ENCODE peak calls at places on chromosomes 5 and 9, in seven cellular contexts. H is prostate gland, T is HepG2, I is SK-N-SH, K is sigmoid colon, B is H1, L is Panc1. J is an unnamed sample.

GRCh38 chr9:131734165-131734610 is 5.7 kb downstream of the RAPGEF1 start:
- DNase-seq in H (no peak), T (no peak), I (peak), K (no peak), B (no peak), L (no peak), J (peak)

GRCh38 chr9:18490591-18491370 is 16.8 kb downstream of the ADAMTSL1 start:
- DNase-seq in H (no peak), T (no peak), I (no peak), K (no peak), B (no peak), L (peak), J (no peak)

GRCh38 chr5:138440226-138441073 is 1.6 kb downstream of the REEP2 start:
- DNase-seq in H (no peak), T (no peak), I (peak), K (no peak), B (no peak), L (no peak), J (no peak)

GRCh38 chr5:112077180-112077579 is 320.2 kb upstream of the NREP start:
- DNase-seq in H (no peak), T (no peak), I (no peak), K (no peak), B (no peak), L (no peak), J (no peak)

GRCh38 chr9:137750563-137750962 is 127.0 kb upstream of the CACNA1B start:
- DNase-seq in H (no peak), T (no peak), I (no peak), K (no peak), B (no peak), L (no peak), J (no peak)

GRCh38 chr5:175363300-175363699 is 80.7 kb downstream of the DRD1 start:
- DNase-seq in H (no peak), T (no peak), I (no peak), K (no peak), B (no peak), L (no peak), J (no peak)

GRCh38 chr9:70480405-70480980 is 66.0 kb upstream of the KLF9 start:
- DNase-seq in H (peak), T (no peak), I (peak), K (peak), B (no peak), L (no peak), J (peak)

GRCh38 chr9:124032247-124032646 is 20.7 kb downstream of the LHX2 start:
- DNase-seq in H (no peak), T (no peak), I (peak), K (peak), B (no peak), L (no peak), J (peak)

GRCh38 chr9:33748633-33749304 is 46.6 kb upstream of the PRSS3 start:
- DNase-seq in H (no peak), T (no peak), I (no peak), K (no peak), B (no peak), L (no peak), J (no peak)

GRCh38 chr5:169561883-169562282 is 21.7 kb upstream of the SPDL1 start:
- DNase-seq in H (no peak), T (no peak), I (no peak), K (no peak), B (no peak), L (no peak), J (no peak)

GRCh38 chr5:10201223-10201868 is 48.3 kb downstream of the ATPSCKMT start:
- DNase-seq in H (no peak), T (no peak), I (no peak), K (no peak), B (peak), L (no peak), J (no peak)

GRCh38 chr9:133892193-133892920 is 99.8 kb downstream of the VAV2 start:
- DNase-seq in H (no peak), T (peak), I (no peak), K (no peak), B (no peak), L (no peak), J (no peak)

GRCh38 chr5:12292610-12293204 is 388.5 kb upstream of the CTNND2 start:
- DNase-seq in H (no peak), T (no peak), I (no peak), K (no peak), B (peak), L (no peak), J (no peak)

GRCh38 chr5:134576386-134577021 is 51.0 kb downstream of the JADE2 start:
- DNase-seq in H (no peak), T (no peak), I (peak), K (no peak), B (no peak), L (no peak), J (no peak)

GRCh38 chr5:154325566-154325965 is 120.2 kb upstream of the SAP30L start:
- DNase-seq in H (no peak), T (no peak), I (no peak), K (no peak), B (no peak), L (no peak), J (no peak)

GRCh38 chr9:27768781-27769180 is 195.5 kb upstream of the C9orf72 start:
- DNase-seq in H (no peak), T (no peak), I (no peak), K (no peak), B (no peak), L (no peak), J (no peak)

GRCh38 chr5:120229036-120229435 is 235.1 kb upstream of the PRR16 start:
- DNase-seq in H (no peak), T (no peak), I (no peak), K (no peak), B (no peak), L (no peak), J (no peak)

GRCh38 chr5:96658272-96658671 is 3.9 kb upstream of the CAST start:
- DNase-seq in H (no peak), T (no peak), I (no peak), K (no peak), B (no peak), L (no peak), J (no peak)

GRCh38 chr5:113017891-113018635 is 41.5 kb downstream of the DCP2 start:
- DNase-seq in H (no peak), T (no peak), I (no peak), K (no peak), B (no peak), L (no peak), J (no peak)

GRCh38 chr9:119487118-119487827 is 118.0 kb upstream of the BRINP1 start:
- DNase-seq in H (no peak), T (no peak), I (no peak), K (no peak), B (no peak), L (no peak), J (no peak)

GRCh38 chr5:43386960-43387362 is 25.2 kb downstream of the CCL28 start:
- DNase-seq in H (no peak), T (no peak), I (no peak), K (no peak), B (no peak), L (no peak), J (no peak)
- TF ChIP-seq CTCF in H (no peak), T (no peak), I (no peak), K (no peak), B (no peak), L (no peak), J (no peak)

GRCh38 chr5:1857256-1857600 is 25.5 kb downstream of the IRX4 start:
- DNase-seq in H (no peak), T (no peak), I (no peak), K (no peak), B (no peak), L (no peak), J (no peak)
- TF ChIP-seq POLR2AphosphoS5 in H (no peak), T (no peak), I (no peak), K (no peak), B (no peak), L (no peak), J (no peak)

DNA sequence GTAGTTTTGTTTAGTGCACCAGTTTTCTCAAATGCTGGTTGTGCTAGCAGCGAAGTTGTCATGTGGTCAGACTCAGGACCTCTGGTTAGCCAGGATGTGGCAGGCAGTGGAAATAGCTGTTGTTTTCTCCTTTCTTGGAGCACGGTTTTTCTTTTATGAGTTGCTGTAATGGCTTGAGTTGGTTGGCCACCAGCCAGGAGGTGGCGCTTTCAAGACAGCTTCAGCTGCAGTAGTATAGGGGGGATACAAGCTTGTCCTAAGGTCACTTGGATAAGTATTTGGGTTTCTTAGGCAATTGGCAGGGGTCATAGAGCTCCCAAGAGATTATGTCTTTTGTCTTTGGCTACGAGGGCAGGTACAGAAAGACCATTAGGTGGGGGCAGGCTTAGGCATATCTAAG is 274.2 kb upstream of the TARS1 start:
- DNase-seq in H (no peak), T (no peak), I (no peak), K (no peak), B (peak), L (no peak), J (no peak)
- TF ChIP-seq CTCF in H (no peak), T (no peak), I (no peak), K (no peak), B (peak), L (no peak), J (no peak)

DNA sequence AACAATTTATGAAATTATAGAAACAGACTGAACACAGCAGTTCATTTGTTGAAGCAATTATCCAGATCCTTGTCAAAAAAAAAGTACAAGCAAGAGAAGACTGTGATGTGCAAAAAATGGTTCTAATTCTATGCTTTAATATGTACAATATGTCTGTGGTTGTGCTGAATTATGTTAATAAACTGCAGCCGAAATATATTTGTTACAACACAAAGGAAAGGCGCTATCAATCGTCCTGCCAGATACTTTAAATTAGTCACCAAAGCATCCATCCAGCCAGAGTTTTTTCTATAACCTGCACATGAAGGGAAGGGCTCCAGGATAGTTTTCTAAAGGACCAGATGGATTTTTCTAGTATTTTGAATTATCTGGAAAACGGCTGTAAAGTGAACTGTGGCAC is 259.5 kb downstream of the BNC2 start:
- DNase-seq in H (no peak), T (no peak), I (no peak), K (no peak), B (no peak), L (no peak), J (no peak)
- TF ChIP-seq POLR2AphosphoS5 in H (no peak), T (no peak), I (no peak), K (no peak), B (no peak), L (no peak), J (no peak)

J was measured in spleen.